ENCODE peak calls at places on chromosomes 16 and 17, in seven cellular contexts. One of them, this sample, is unnamed.
A peak's percentile ranks its signal among the peaks of the same experiment; 100 is the strongest.

GRCh38 chr17:83171661-83172060 is 92.3 kb downstream of the METRNL start:
- ATAC-seq in right cardiac atrium: peak; percentile 28
- ATAC-seq in CD8-positive, alpha-beta T cell: no peak
- ATAC-seq in foreskin keratinocyte: no peak
- ATAC-seq in Panc1: peak; percentile 41
- ATAC-seq in heart right ventricle: no peak
- ATAC-seq in IMR-90: no peak
- ATAC-seq in this sample: no peak

GRCh38 chr17:44146375-44147346 is 4.9 kb downstream of the HROB start:
- ATAC-seq in CD8-positive, alpha-beta T cell: no peak
- ATAC-seq in IMR-90: no peak
- ATAC-seq in heart right ventricle: peak; percentile 75
- ATAC-seq in Panc1: no peak
- ATAC-seq in foreskin keratinocyte: no peak
- ATAC-seq in right cardiac atrium: peak; percentile 53
- ATAC-seq in this sample: no peak

GRCh38 chr16:85579883-85580607 is 33.1 kb upstream of the GSE1 start:
- ATAC-seq in right cardiac atrium: peak; percentile 28
- ATAC-seq in heart right ventricle: no peak
- ATAC-seq in Panc1: no peak
- ATAC-seq in IMR-90: peak; percentile 57
- ATAC-seq in foreskin keratinocyte: no peak
- ATAC-seq in CD8-positive, alpha-beta T cell: no peak
- ATAC-seq in this sample: peak; percentile 42

GRCh38 chr17:5019475-5019956 is 15.7 kb downstream of the SLC52A1 start:
- ATAC-seq in foreskin keratinocyte: peak; percentile 45
- ATAC-seq in Panc1: no peak
- ATAC-seq in CD8-positive, alpha-beta T cell: peak; percentile 95
- ATAC-seq in heart right ventricle: no peak
- ATAC-seq in right cardiac atrium: no peak
- ATAC-seq in IMR-90: peak; percentile 49
- ATAC-seq in this sample: no peak

GRCh38 chr17:39979021-39979660 is 1.5 kb upstream of the PSMD3 start:
- ATAC-seq in CD8-positive, alpha-beta T cell: no peak
- ATAC-seq in foreskin keratinocyte: peak; percentile 63
- ATAC-seq in right cardiac atrium: no peak
- ATAC-seq in heart right ventricle: no peak
- ATAC-seq in Panc1: no peak
- ATAC-seq in IMR-90: peak; percentile 19
- ATAC-seq in this sample: no peak

GRCh38 chr17:9228408-9229159 is 207.3 kb downstream of the NTN1 start:
- ATAC-seq in foreskin keratinocyte: peak; percentile 34
- ATAC-seq in heart right ventricle: peak; percentile 51
- ATAC-seq in IMR-90: peak; percentile 32
- ATAC-seq in right cardiac atrium: peak; percentile 41
- ATAC-seq in Panc1: no peak
- ATAC-seq in CD8-positive, alpha-beta T cell: no peak
- ATAC-seq in this sample: peak; percentile 80

GRCh38 chr17:16989230-16989952 is 17.5 kb upstream of the TNFRSF13B start:
- ATAC-seq in foreskin keratinocyte: no peak
- ATAC-seq in right cardiac atrium: no peak
- ATAC-seq in IMR-90: no peak
- ATAC-seq in Panc1: no peak
- ATAC-seq in heart right ventricle: no peak
- ATAC-seq in CD8-positive, alpha-beta T cell: peak; percentile 36
- ATAC-seq in this sample: no peak

GRCh38 chr16:739560-740458 is 988 bp downstream of the CIAO3 start:
- ATAC-seq in Panc1: peak; percentile 15
- ATAC-seq in right cardiac atrium: no peak
- ATAC-seq in heart right ventricle: no peak
- ATAC-seq in CD8-positive, alpha-beta T cell: no peak
- ATAC-seq in foreskin keratinocyte: no peak
- ATAC-seq in IMR-90: no peak
- ATAC-seq in this sample: no peak

GRCh38 chr16:3610698-3611144 is 685 bp downstream of the SLX4 start:
- ATAC-seq in IMR-90: no peak
- ATAC-seq in Panc1: peak; percentile 43
- ATAC-seq in CD8-positive, alpha-beta T cell: peak; percentile 2
- ATAC-seq in heart right ventricle: no peak
- ATAC-seq in foreskin keratinocyte: peak; percentile 2
- ATAC-seq in right cardiac atrium: no peak
- ATAC-seq in this sample: no peak

GRCh38 chr17:57422574-57423164 is 166.3 kb downstream of the MSI2 start:
- ATAC-seq in heart right ventricle: peak; percentile 83
- ATAC-seq in IMR-90: no peak
- ATAC-seq in right cardiac atrium: peak; percentile 86
- ATAC-seq in Panc1: no peak
- ATAC-seq in foreskin keratinocyte: peak; percentile 90
- ATAC-seq in CD8-positive, alpha-beta T cell: no peak
- ATAC-seq in this sample: peak; percentile 43

GRCh38 chr17:57423541-57423940 is 167.2 kb downstream of the MSI2 start:
- ATAC-seq in foreskin keratinocyte: no peak
- ATAC-seq in Panc1: no peak
- ATAC-seq in CD8-positive, alpha-beta T cell: no peak
- ATAC-seq in heart right ventricle: no peak
- ATAC-seq in IMR-90: no peak
- ATAC-seq in right cardiac atrium: no peak
- ATAC-seq in this sample: no peak

GRCh38 chr17:57424777-57425188 is 168.5 kb downstream of the MSI2 start:
- ATAC-seq in Panc1: no peak
- ATAC-seq in right cardiac atrium: peak; percentile 72
- ATAC-seq in foreskin keratinocyte: peak; percentile 50
- ATAC-seq in heart right ventricle: peak; percentile 60
- ATAC-seq in CD8-positive, alpha-beta T cell: no peak
- ATAC-seq in IMR-90: peak; percentile 26
- ATAC-seq in this sample: no peak

GRCh38 chr17:57424273-57424672 is 167.9 kb downstream of the MSI2 start:
- ATAC-seq in Panc1: no peak
- ATAC-seq in right cardiac atrium: no peak
- ATAC-seq in CD8-positive, alpha-beta T cell: no peak
- ATAC-seq in foreskin keratinocyte: no peak
- ATAC-seq in IMR-90: no peak
- ATAC-seq in heart right ventricle: no peak
- ATAC-seq in this sample: no peak

GRCh38 chr17:57425903-57426574 is 169.7 kb downstream of the MSI2 start:
- ATAC-seq in IMR-90: peak; percentile 12
- ATAC-seq in Panc1: no peak
- ATAC-seq in foreskin keratinocyte: no peak
- ATAC-seq in CD8-positive, alpha-beta T cell: no peak
- ATAC-seq in right cardiac atrium: no peak
- ATAC-seq in heart right ventricle: no peak
- ATAC-seq in this sample: no peak
- H3K4me1 ChIP-seq in IMR-90: peaks cover 7% of the 10 kb centered on the region
- H3K4me1 ChIP-seq in Panc1: no peaks in the 10 kb centered on the region
- H3K4me1 ChIP-seq in foreskin keratinocyte: no peaks in the 10 kb centered on the region
- H3K4me1 ChIP-seq in CD8-positive, alpha-beta T cell: no peaks in the 10 kb centered on the region
- H3K4me1 ChIP-seq in right cardiac atrium: peaks cover 3% of the 10 kb centered on the region
- H3K4me1 ChIP-seq in heart right ventricle: peaks cover 3% of the 10 kb centered on the region
- H3K4me1 ChIP-seq in this sample: no peaks in the 10 kb centered on the region

GRCh38 chr17:74916851-74917199 is 6.2 kb downstream of the USH1G start:
- ATAC-seq in CD8-positive, alpha-beta T cell: no peak
- ATAC-seq in foreskin keratinocyte: no peak
- ATAC-seq in heart right ventricle: no peak
- ATAC-seq in right cardiac atrium: no peak
- ATAC-seq in IMR-90: no peak
- ATAC-seq in Panc1: no peak
- ATAC-seq in this sample: no peak
- H3K27me3 ChIP-seq in CD8-positive, alpha-beta T cell: no peaks in the 10 kb centered on the region
- H3K27me3 ChIP-seq in foreskin keratinocyte: peaks cover 4% of the 10 kb centered on the region
- H3K27me3 ChIP-seq in heart right ventricle: peaks cover 45% of the 10 kb centered on the region
- H3K27me3 ChIP-seq in right cardiac atrium: no peaks in the 10 kb centered on the region
- H3K27me3 ChIP-seq in IMR-90: peaks cover 42% of the 10 kb centered on the region
- H3K27me3 ChIP-seq in Panc1: no peaks in the 10 kb centered on the region
- H3K27me3 ChIP-seq in this sample: peaks cover 71% of the 10 kb centered on the region

DNA sequence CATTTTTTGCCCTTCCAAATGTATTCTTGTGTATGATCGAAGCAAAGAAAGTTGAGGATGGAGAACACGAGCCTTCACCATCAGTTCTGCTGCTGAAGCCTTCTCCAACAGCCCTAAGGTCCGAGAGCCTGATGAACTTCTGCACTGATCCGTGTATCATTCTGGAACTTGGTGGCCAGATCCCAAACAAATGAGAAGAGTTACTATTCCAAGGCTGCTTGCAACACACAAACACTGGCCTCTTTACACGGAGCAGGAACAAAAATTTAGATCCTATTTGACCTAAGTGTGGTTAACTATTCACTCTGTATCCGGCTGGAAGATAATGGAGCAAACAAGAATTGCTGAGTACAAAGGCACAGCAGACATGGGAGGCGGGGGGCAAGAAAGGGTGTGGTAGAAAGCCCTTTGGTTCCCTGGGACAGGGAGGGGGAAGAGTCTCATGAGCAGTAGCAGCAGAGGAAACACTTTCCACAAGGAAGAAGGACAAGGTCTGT is 282.9 kb downstream of the SOX9 start:
- ATAC-seq in heart right ventricle: no peak
- ATAC-seq in CD8-positive, alpha-beta T cell: no peak
- ATAC-seq in IMR-90: no peak
- ATAC-seq in right cardiac atrium: no peak
- ATAC-seq in foreskin keratinocyte: no peak
- ATAC-seq in Panc1: no peak
- ATAC-seq in this sample: no peak
- H3K4me1 ChIP-seq in heart right ventricle: peaks cover 4% of the 10 kb centered on the region
- H3K4me1 ChIP-seq in CD8-positive, alpha-beta T cell: no peaks in the 10 kb centered on the region
- H3K4me1 ChIP-seq in IMR-90: peaks cover 29% of the 10 kb centered on the region
- H3K4me1 ChIP-seq in right cardiac atrium: no peaks in the 10 kb centered on the region
- H3K4me1 ChIP-seq in foreskin keratinocyte: peaks cover 20% of the 10 kb centered on the region
- H3K4me1 ChIP-seq in Panc1: peaks cover 62% of the 10 kb centered on the region
- H3K4me1 ChIP-seq in this sample: no peaks in the 10 kb centered on the region

DNA sequence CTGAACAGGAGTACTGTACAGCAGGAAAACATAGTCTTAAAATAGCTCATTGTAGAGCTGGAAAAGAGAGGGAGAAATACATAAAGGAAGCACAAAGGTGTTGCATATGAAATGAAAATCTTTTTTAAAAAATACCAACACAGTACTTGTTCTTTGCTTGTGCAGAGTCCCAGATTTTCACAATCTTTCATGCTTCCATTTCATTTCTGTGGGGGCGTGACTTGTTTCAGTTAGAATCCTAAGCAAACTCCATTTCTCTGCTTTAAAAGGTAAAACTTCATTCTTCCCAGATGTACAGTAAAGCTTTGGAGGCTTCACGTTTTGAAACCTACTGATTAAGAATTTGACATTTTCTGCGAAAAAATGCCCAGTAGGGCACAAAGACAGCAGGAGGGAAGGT is 48.5 kb upstream of the MARCHF10 start:
- ATAC-seq in CD8-positive, alpha-beta T cell: no peak
- ATAC-seq in heart right ventricle: no peak
- ATAC-seq in Panc1: no peak
- ATAC-seq in foreskin keratinocyte: no peak
- ATAC-seq in IMR-90: no peak
- ATAC-seq in right cardiac atrium: no peak
- ATAC-seq in this sample: no peak
- H3K27me3 ChIP-seq in CD8-positive, alpha-beta T cell: no peaks in the 10 kb centered on the region
- H3K27me3 ChIP-seq in heart right ventricle: no peaks in the 10 kb centered on the region
- H3K27me3 ChIP-seq in Panc1: no peaks in the 10 kb centered on the region
- H3K27me3 ChIP-seq in foreskin keratinocyte: no peaks in the 10 kb centered on the region
- H3K27me3 ChIP-seq in IMR-90: peaks cover 3% of the 10 kb centered on the region
- H3K27me3 ChIP-seq in right cardiac atrium: no peaks in the 10 kb centered on the region
- H3K27me3 ChIP-seq in this sample: no peaks in the 10 kb centered on the region

DNA sequence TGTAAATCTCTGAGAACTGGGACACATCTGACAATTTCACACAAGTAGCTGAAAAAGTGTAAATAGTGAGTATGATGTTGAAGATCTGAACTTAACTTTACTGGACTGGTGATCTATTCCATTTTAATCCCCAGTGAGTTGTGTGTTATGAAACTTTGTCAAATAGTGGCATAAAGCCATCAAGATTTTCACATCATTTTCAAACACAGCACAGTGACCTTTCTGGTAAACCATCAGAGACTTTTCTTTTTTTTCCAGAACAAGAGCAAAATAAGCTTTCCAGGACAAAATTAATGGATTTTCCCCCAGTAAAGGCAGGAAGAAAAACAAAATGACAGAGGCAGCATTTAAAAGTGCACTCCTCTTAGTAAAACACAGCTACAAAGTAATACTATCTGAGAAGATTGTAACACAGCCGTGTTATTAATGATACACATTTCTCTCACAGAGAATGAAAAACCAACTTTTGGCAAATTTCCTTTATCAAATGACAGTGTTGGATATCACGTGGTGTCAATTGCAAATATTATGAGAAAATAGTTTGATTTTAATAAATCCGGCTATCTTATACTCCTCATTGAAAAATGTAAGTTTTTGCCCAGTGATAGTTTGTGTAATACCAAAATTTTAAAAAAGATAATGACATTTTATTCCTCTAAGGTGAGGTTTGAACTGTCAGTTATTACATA is 16.8 kb upstream of the COL1A1 start:
- ATAC-seq in heart right ventricle: no peak
- ATAC-seq in IMR-90: no peak
- ATAC-seq in Panc1: no peak
- ATAC-seq in CD8-positive, alpha-beta T cell: no peak
- ATAC-seq in right cardiac atrium: no peak
- ATAC-seq in foreskin keratinocyte: no peak
- ATAC-seq in this sample: peak; percentile 53
- H3K4me1 ChIP-seq in heart right ventricle: peaks cover 10% of the 10 kb centered on the region
- H3K4me1 ChIP-seq in IMR-90: peaks cover 48% of the 10 kb centered on the region
- H3K4me1 ChIP-seq in Panc1: peaks cover 9% of the 10 kb centered on the region
- H3K4me1 ChIP-seq in CD8-positive, alpha-beta T cell: peaks cover 2% of the 10 kb centered on the region
- H3K4me1 ChIP-seq in right cardiac atrium: peaks cover 7% of the 10 kb centered on the region
- H3K4me1 ChIP-seq in foreskin keratinocyte: peaks cover 23% of the 10 kb centered on the region
- H3K4me1 ChIP-seq in this sample: peaks cover 79% of the 10 kb centered on the region

GRCh38 chr17:80561541-80562114 is 17.0 kb downstream of the RPTOR start:
- ATAC-seq in Panc1: no peak
- ATAC-seq in IMR-90: no peak
- ATAC-seq in right cardiac atrium: no peak
- ATAC-seq in foreskin keratinocyte: no peak
- ATAC-seq in heart right ventricle: no peak
- ATAC-seq in CD8-positive, alpha-beta T cell: no peak
- ATAC-seq in this sample: no peak
- H3K27me3 ChIP-seq in Panc1: no peaks in the 10 kb centered on the region
- H3K27me3 ChIP-seq in IMR-90: no peaks in the 10 kb centered on the region
- H3K27me3 ChIP-seq in right cardiac atrium: no peaks in the 10 kb centered on the region
- H3K27me3 ChIP-seq in foreskin keratinocyte: no peaks in the 10 kb centered on the region
- H3K27me3 ChIP-seq in heart right ventricle: no peaks in the 10 kb centered on the region
- H3K27me3 ChIP-seq in CD8-positive, alpha-beta T cell: no peaks in the 10 kb centered on the region
- H3K27me3 ChIP-seq in this sample: no peaks in the 10 kb centered on the region

DNA sequence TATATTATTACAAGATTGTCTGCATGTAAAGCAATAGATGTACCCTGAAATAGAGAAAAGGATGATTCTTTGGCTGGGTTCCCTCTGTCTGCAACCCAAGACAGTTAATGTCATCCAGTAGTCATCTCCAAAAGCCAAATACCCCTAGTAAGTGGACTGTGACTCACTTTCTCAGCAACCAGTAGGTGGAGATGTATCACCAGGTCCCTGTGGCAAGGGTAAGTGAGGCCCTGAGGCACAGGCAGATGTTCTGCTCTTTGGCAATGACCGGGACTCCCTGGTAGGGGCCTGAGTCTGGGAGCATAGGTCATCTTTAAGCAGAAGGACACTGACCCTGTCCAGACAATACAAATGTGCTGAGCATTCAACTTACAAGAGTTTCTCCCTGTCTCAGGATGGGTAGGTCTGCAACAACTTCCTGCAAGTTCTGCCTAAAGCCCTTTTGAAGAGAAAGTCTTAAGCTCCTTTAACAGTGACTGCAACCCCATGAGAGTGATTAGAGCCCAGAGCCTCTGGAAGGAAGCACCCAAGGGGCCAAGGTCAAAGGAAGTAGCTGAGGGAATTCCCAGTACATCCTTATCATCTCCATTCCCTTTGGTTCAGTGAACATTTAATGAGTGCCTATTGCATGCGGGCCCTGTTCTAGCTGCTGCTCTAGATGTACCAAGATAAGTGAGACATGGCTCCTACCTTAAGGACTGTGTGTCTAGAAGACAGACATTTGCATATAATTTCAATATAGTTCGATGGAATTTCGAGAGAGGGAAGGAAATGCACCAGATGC is 31.9 kb downstream of the PMP22 start:
- ATAC-seq in heart right ventricle: peak; percentile 65
- ATAC-seq in right cardiac atrium: peak; percentile 52
- ATAC-seq in Panc1: no peak
- ATAC-seq in foreskin keratinocyte: peak; percentile 92
- ATAC-seq in CD8-positive, alpha-beta T cell: no peak
- ATAC-seq in IMR-90: peak; percentile 82
- ATAC-seq in this sample: peak; percentile 31
- H3K4me1 ChIP-seq in heart right ventricle: peaks cover 39% of the 10 kb centered on the region
- H3K4me1 ChIP-seq in right cardiac atrium: peaks cover 13% of the 10 kb centered on the region
- H3K4me1 ChIP-seq in Panc1: no peaks in the 10 kb centered on the region
- H3K4me1 ChIP-seq in foreskin keratinocyte: no peaks in the 10 kb centered on the region
- H3K4me1 ChIP-seq in CD8-positive, alpha-beta T cell: peaks cover 6% of the 10 kb centered on the region
- H3K4me1 ChIP-seq in IMR-90: peaks cover 5% of the 10 kb centered on the region
- H3K4me1 ChIP-seq in this sample: peaks cover 9% of the 10 kb centered on the region